ENCODE peak calls at places on chromosomes 11 and 22, in five cellular contexts. S, D, L, E and B are unnamed samples.

GRCh38 chr11:64854534-64855502 is 10.4 kb upstream of the CDC42BPG start:
- DNase-seq in D (no peak), L (no peak), E (peak; percentile 52), S (no peak), B (no peak)

GRCh38 chr11:43687120-43687791 is 6.7 kb downstream of the HSD17B12 start:
- DNase-seq in E (no peak), L (no peak), S (no peak), D (no peak), B (no peak)

GRCh38 chr22:26139320-26139719 is 29.9 kb upstream of the SEZ6L start:
- DNase-seq in E (no peak), D (no peak), L (no peak), S (no peak), B (no peak)

GRCh38 chr11:34830035-34830434 is 86.1 kb downstream of the APIP start:
- DNase-seq in D (no peak), L (no peak), S (no peak), E (no peak), B (no peak)

GRCh38 chr11:57761301-57762234 is at the start of gene CTNND1:
- DNase-seq in S (peak; percentile 73), D (peak; percentile 75), L (no peak), E (no peak), B (no peak)

GRCh38 chr11:111452817-111453607 is 59.2 kb downstream of the BTG4 start:
- DNase-seq in E (no peak), D (no peak), S (no peak), L (no peak), B (no peak)

GRCh38 chr11:12724301-12725046 is 50.3 kb downstream of the TEAD1 start:
- DNase-seq in L (no peak), D (no peak), E (no peak), S (no peak), B (peak; percentile 67)

GRCh38 chr11:73652046-73652730 is 5.8 kb downstream of the PLEKHB1 start:
- DNase-seq in L (no peak), S (no peak), D (peak; percentile 72), E (no peak), B (peak; percentile 6)

GRCh38 chr11:62193954-62194353 is 3.9 kb downstream of the SCGB1D1 start:
- DNase-seq in E (no peak), S (no peak), D (no peak), L (no peak), B (no peak)

GRCh38 chr11:38143852-38144251 is 1545.8 kb upstream of the RAG2 start:
- DNase-seq in S (no peak), E (no peak), D (no peak), L (no peak), B (no peak)

GRCh38 chr22:39489094-39490068 is 12.7 kb upstream of the MIEF1 start:
- DNase-seq in E (no peak), S (no peak), D (no peak), L (no peak), B (no peak)

GRCh38 chr22:26890870-26891269 is 233.5 kb downstream of the MIAT start:
- DNase-seq in E (no peak), L (no peak), D (no peak), S (no peak), B (no peak)

GRCh38 chr11:31262761-31263160 is 106.8 kb downstream of the DCDC1 start:
- DNase-seq in D (no peak), E (no peak), L (no peak), S (no peak), B (no peak)

GRCh38 chr11:8263109-8263768 is 439 bp downstream of the LMO1 start:
- DNase-seq in L (no peak), D (no peak), E (no peak), S (no peak), B (peak; percentile 71)

GRCh38 chr11:35558468-35558867 is 33.1 kb upstream of the PAMR1 start:
- DNase-seq in D (no peak), E (no peak), S (no peak), L (no peak), B (no peak)

GRCh38 chr22:19150482-19151328 is 613 bp upstream of the GSC2 start:
- DNase-seq in L (no peak), E (no peak), D (no peak), S (no peak), B (no peak)